ENCODE peak calls at places on chromosome 17, in ten cellular contexts. One of them, this sample, is unnamed.

GRCh38 chr17:8820311-8821010 is 21.3 kb upstream of the MFSD6L start:
- DNase-seq in mucosa of descending colon: no peak
- DNase-seq in fibroblast of lung: peak; percentile 27
- DNase-seq in GM23338: no peak
- DNase-seq in heart right ventricle: no peak
- DNase-seq in dorsolateral prefrontal cortex: no peak
- DNase-seq in body of pancreas: no peak
- DNase-seq in GM12865: no peak
- DNase-seq in astrocyte of the spinal cord: no peak
- DNase-seq in DND-41: no peak
- DNase-seq in this sample: no peak

GRCh38 chr17:79522414-79522813 is 88.4 kb downstream of the RBFOX3 start:
- DNase-seq in fibroblast of lung: no peak
- DNase-seq in body of pancreas: no peak
- DNase-seq in GM12865: no peak
- DNase-seq in dorsolateral prefrontal cortex: no peak
- DNase-seq in DND-41: no peak
- DNase-seq in GM23338: no peak
- DNase-seq in astrocyte of the spinal cord: no peak
- DNase-seq in heart right ventricle: no peak
- DNase-seq in mucosa of descending colon: no peak
- DNase-seq in this sample: no peak

GRCh38 chr17:77404812-77405581 is 264.2 kb downstream of the SEC14L1 start:
- DNase-seq in body of pancreas: no peak
- DNase-seq in heart right ventricle: peak; percentile 78
- DNase-seq in GM23338: no peak
- DNase-seq in GM12865: peak; percentile 89
- DNase-seq in fibroblast of lung: peak; percentile 84
- DNase-seq in mucosa of descending colon: peak; percentile 73
- DNase-seq in dorsolateral prefrontal cortex: peak; percentile 64
- DNase-seq in astrocyte of the spinal cord: peak; percentile 64
- DNase-seq in DND-41: peak; percentile 93
- DNase-seq in this sample: peak; percentile 69

GRCh38 chr17:63780507-63780906 is 6.5 kb downstream of the DDX42 start:
- DNase-seq in DND-41: no peak
- DNase-seq in heart right ventricle: no peak
- DNase-seq in mucosa of descending colon: no peak
- DNase-seq in GM12865: no peak
- DNase-seq in astrocyte of the spinal cord: peak; percentile 22
- DNase-seq in body of pancreas: peak; percentile 36
- DNase-seq in fibroblast of lung: peak; percentile 33
- DNase-seq in GM23338: no peak
- DNase-seq in dorsolateral prefrontal cortex: no peak
- DNase-seq in this sample: no peak

GRCh38 chr17:72984145-72984924 is 108.2 kb downstream of the SLC39A11 start:
- DNase-seq in mucosa of descending colon: no peak
- DNase-seq in heart right ventricle: no peak
- DNase-seq in DND-41: no peak
- DNase-seq in GM12865: no peak
- DNase-seq in astrocyte of the spinal cord: peak; percentile 89
- DNase-seq in fibroblast of lung: peak; percentile 97
- DNase-seq in GM23338: no peak
- DNase-seq in dorsolateral prefrontal cortex: no peak
- DNase-seq in body of pancreas: no peak
- DNase-seq in this sample: no peak

GRCh38 chr17:48513097-48513496 is 17.7 kb downstream of the HOXB1 start:
- DNase-seq in body of pancreas: no peak
- DNase-seq in dorsolateral prefrontal cortex: no peak
- DNase-seq in heart right ventricle: no peak
- DNase-seq in mucosa of descending colon: peak; percentile 17
- DNase-seq in fibroblast of lung: no peak
- DNase-seq in GM23338: no peak
- DNase-seq in GM12865: peak; percentile 40
- DNase-seq in DND-41: peak; percentile 7
- DNase-seq in astrocyte of the spinal cord: no peak
- DNase-seq in this sample: no peak

GRCh38 chr17:27326051-27326450 is 32.1 kb downstream of the WSB1 start:
- DNase-seq in mucosa of descending colon: no peak
- DNase-seq in heart right ventricle: no peak
- DNase-seq in body of pancreas: no peak
- DNase-seq in astrocyte of the spinal cord: no peak
- DNase-seq in GM12865: no peak
- DNase-seq in dorsolateral prefrontal cortex: no peak
- DNase-seq in fibroblast of lung: no peak
- DNase-seq in DND-41: no peak
- DNase-seq in GM23338: no peak
- DNase-seq in this sample: no peak

GRCh38 chr17:80948961-80949450 is 42.6 kb upstream of the CHMP6 start:
- DNase-seq in dorsolateral prefrontal cortex: peak; percentile 27
- DNase-seq in astrocyte of the spinal cord: no peak
- DNase-seq in DND-41: no peak
- DNase-seq in GM12865: no peak
- DNase-seq in fibroblast of lung: no peak
- DNase-seq in body of pancreas: no peak
- DNase-seq in heart right ventricle: no peak
- DNase-seq in mucosa of descending colon: no peak
- DNase-seq in GM23338: no peak
- DNase-seq in this sample: no peak

GRCh38 chr17:45005700-45006099 is 37.6 kb upstream of the C1QL1 start:
- DNase-seq in astrocyte of the spinal cord: no peak
- DNase-seq in fibroblast of lung: no peak
- DNase-seq in GM12865: no peak
- DNase-seq in body of pancreas: no peak
- DNase-seq in mucosa of descending colon: no peak
- DNase-seq in dorsolateral prefrontal cortex: no peak
- DNase-seq in GM23338: no peak
- DNase-seq in heart right ventricle: no peak
- DNase-seq in DND-41: no peak
- DNase-seq in this sample: no peak

GRCh38 chr17:45004388-45004787 is 36.3 kb upstream of the C1QL1 start:
- DNase-seq in astrocyte of the spinal cord: no peak
- DNase-seq in GM23338: no peak
- DNase-seq in body of pancreas: no peak
- DNase-seq in mucosa of descending colon: no peak
- DNase-seq in fibroblast of lung: no peak
- DNase-seq in heart right ventricle: no peak
- DNase-seq in dorsolateral prefrontal cortex: no peak
- DNase-seq in GM12865: no peak
- DNase-seq in DND-41: no peak
- DNase-seq in this sample: no peak

GRCh38 chr17:45008191-45008590 is 40.1 kb upstream of the C1QL1 start:
- DNase-seq in body of pancreas: no peak
- DNase-seq in heart right ventricle: no peak
- DNase-seq in GM23338: no peak
- DNase-seq in dorsolateral prefrontal cortex: no peak
- DNase-seq in astrocyte of the spinal cord: no peak
- DNase-seq in GM12865: no peak
- DNase-seq in mucosa of descending colon: no peak
- DNase-seq in fibroblast of lung: no peak
- DNase-seq in DND-41: no peak
- DNase-seq in this sample: no peak

GRCh38 chr17:45009676-45010467 is 41.6 kb downstream of the DCAKD start:
- DNase-seq in heart right ventricle: no peak
- DNase-seq in fibroblast of lung: peak; percentile 60
- DNase-seq in astrocyte of the spinal cord: no peak
- DNase-seq in DND-41: no peak
- DNase-seq in body of pancreas: no peak
- DNase-seq in GM12865: no peak
- DNase-seq in dorsolateral prefrontal cortex: no peak
- DNase-seq in GM23338: no peak
- DNase-seq in mucosa of descending colon: no peak
- DNase-seq in this sample: no peak

DNA sequence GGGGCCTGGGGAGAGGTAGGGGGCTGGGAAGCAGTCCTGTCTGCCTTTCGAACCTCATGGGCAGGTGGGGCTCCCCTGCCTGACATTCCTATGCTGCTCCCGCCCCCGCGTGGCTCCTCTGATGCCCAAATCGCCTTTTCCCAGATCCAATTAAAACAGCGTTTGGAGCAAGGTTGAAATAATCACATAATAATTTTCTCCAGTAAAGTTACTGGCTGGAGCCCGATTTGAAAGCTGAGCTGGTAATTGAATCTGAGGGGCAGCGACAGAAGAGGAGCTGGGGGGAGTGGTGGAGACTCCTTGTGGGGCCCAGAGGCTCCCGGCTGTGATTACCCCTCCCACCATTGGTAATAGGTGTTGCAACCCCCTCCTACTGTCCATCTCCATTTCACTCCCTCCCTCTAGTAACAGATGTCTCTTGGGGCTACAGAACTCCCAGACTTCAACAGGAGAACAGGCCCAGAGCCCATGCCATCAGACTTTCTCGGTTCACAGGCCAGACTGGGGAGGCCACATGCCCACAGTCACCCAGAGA is 38.9 kb upstream of the C1QL1 start:
- DNase-seq in fibroblast of lung: no peak
- DNase-seq in body of pancreas: no peak
- DNase-seq in GM12865: no peak
- DNase-seq in heart right ventricle: no peak
- DNase-seq in GM23338: peak; percentile 71
- DNase-seq in mucosa of descending colon: no peak
- DNase-seq in dorsolateral prefrontal cortex: no peak
- DNase-seq in DND-41: no peak
- DNase-seq in astrocyte of the spinal cord: no peak
- DNase-seq in this sample: no peak
- TF ChIP-seq CTCF in fibroblast of lung: no peak
- TF ChIP-seq CTCF in body of pancreas: no peak
- TF ChIP-seq CTCF in GM12865: no peak
- TF ChIP-seq CTCF in heart right ventricle: no peak
- TF ChIP-seq CTCF in GM23338: no peak
- TF ChIP-seq CTCF in mucosa of descending colon: no peak
- TF ChIP-seq CTCF in dorsolateral prefrontal cortex: no peak
- TF ChIP-seq CTCF in DND-41: no peak
- TF ChIP-seq CTCF in astrocyte of the spinal cord: no peak
- TF ChIP-seq CTCF in this sample: no peak

DNA sequence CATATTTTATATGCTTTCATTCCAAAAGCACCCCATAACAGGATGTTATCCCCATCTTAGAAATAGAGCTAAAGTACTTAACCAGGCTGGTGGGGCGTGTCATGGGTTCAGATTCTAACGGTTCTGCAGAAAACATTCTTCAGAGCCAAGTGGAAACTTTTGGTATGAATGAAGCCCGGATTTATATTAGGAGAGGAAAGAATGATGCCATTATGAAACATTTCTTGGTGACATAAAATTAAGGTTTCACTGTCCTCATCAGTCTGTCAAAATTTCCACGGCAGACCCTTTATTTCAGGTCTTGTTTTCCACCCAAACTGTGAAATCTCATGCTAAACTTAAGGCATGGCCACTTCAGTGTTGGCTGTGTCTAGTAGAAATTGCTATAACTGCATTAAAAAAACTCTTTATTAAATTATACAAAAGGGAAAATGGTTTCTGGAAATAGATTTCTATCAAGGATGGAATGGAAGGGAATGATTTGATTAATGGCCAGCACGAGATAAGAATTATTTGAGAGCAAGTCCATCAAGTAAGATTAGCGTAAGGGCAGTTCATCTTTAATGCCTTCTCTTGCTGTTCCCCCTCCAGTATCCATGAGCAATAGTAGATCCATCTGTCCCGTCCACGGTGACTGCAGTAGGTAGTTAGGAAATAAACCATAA is 11.7 kb downstream of the PRKCA start:
- DNase-seq in GM12865: no peak
- DNase-seq in dorsolateral prefrontal cortex: no peak
- DNase-seq in DND-41: no peak
- DNase-seq in body of pancreas: no peak
- DNase-seq in astrocyte of the spinal cord: no peak
- DNase-seq in heart right ventricle: no peak
- DNase-seq in GM23338: no peak
- DNase-seq in fibroblast of lung: no peak
- DNase-seq in mucosa of descending colon: no peak
- DNase-seq in this sample: no peak
- H3K4me3 ChIP-seq in GM12865: no peak overlapping the region
- H3K4me3 ChIP-seq in dorsolateral prefrontal cortex: no peak overlapping the region
- H3K4me3 ChIP-seq in DND-41: no peak overlapping the region
- H3K4me3 ChIP-seq in body of pancreas: no peak overlapping the region
- H3K4me3 ChIP-seq in astrocyte of the spinal cord: no peak overlapping the region
- H3K4me3 ChIP-seq in heart right ventricle: no peak overlapping the region
- H3K4me3 ChIP-seq in GM23338: no peak overlapping the region
- H3K4me3 ChIP-seq in fibroblast of lung: no peak overlapping the region
- H3K4me3 ChIP-seq in mucosa of descending colon: no peak overlapping the region
- H3K4me3 ChIP-seq in this sample: no peak overlapping the region

GRCh38 chr17:50145532-50146229 is 4.8 kb downstream of the PPP1R9B start:
- DNase-seq in body of pancreas: no peak
- DNase-seq in DND-41: no peak
- DNase-seq in GM12865: no peak
- DNase-seq in heart right ventricle: no peak
- DNase-seq in fibroblast of lung: no peak
- DNase-seq in mucosa of descending colon: no peak
- DNase-seq in GM23338: no peak
- DNase-seq in astrocyte of the spinal cord: no peak
- DNase-seq in dorsolateral prefrontal cortex: no peak
- DNase-seq in this sample: no peak

GRCh38 chr17:50148226-50149098 is 2.0 kb downstream of the PPP1R9B start:
- DNase-seq in heart right ventricle: no peak
- DNase-seq in GM23338: peak; percentile 40
- DNase-seq in DND-41: peak; percentile 63
- DNase-seq in mucosa of descending colon: peak; percentile 71
- DNase-seq in fibroblast of lung: peak; percentile 53
- DNase-seq in body of pancreas: peak; percentile 68
- DNase-seq in dorsolateral prefrontal cortex: peak; percentile 50
- DNase-seq in GM12865: peak; percentile 88
- DNase-seq in astrocyte of the spinal cord: no peak
- DNase-seq in this sample: peak; percentile 88

GRCh38 chr17:50147841-50148225 is 2.6 kb downstream of the PPP1R9B start:
- DNase-seq in GM23338: no peak
- DNase-seq in heart right ventricle: no peak
- DNase-seq in astrocyte of the spinal cord: no peak
- DNase-seq in fibroblast of lung: no peak
- DNase-seq in mucosa of descending colon: no peak
- DNase-seq in GM12865: peak; percentile 59
- DNase-seq in body of pancreas: no peak
- DNase-seq in dorsolateral prefrontal cortex: no peak
- DNase-seq in DND-41: peak; percentile 20
- DNase-seq in this sample: no peak

GRCh38 chr17:50146230-50146926 is 4.1 kb downstream of the PPP1R9B start:
- DNase-seq in body of pancreas: no peak
- DNase-seq in GM12865: no peak
- DNase-seq in mucosa of descending colon: no peak
- DNase-seq in DND-41: no peak
- DNase-seq in dorsolateral prefrontal cortex: no peak
- DNase-seq in fibroblast of lung: no peak
- DNase-seq in heart right ventricle: no peak
- DNase-seq in astrocyte of the spinal cord: no peak
- DNase-seq in GM23338: no peak
- DNase-seq in this sample: no peak

GRCh38 chr17:50146927-50147640 is 3.4 kb downstream of the PPP1R9B start:
- DNase-seq in DND-41: no peak
- DNase-seq in GM23338: no peak
- DNase-seq in astrocyte of the spinal cord: no peak
- DNase-seq in heart right ventricle: no peak
- DNase-seq in dorsolateral prefrontal cortex: no peak
- DNase-seq in body of pancreas: no peak
- DNase-seq in mucosa of descending colon: no peak
- DNase-seq in GM12865: peak; percentile 56
- DNase-seq in fibroblast of lung: no peak
- DNase-seq in this sample: no peak
- TF ChIP-seq CTCF in DND-41: no peak
- TF ChIP-seq CTCF in GM23338: no peak
- TF ChIP-seq CTCF in astrocyte of the spinal cord: no peak
- TF ChIP-seq CTCF in heart right ventricle: no peak
- TF ChIP-seq CTCF in dorsolateral prefrontal cortex: no peak
- TF ChIP-seq CTCF in body of pancreas: no peak
- TF ChIP-seq CTCF in mucosa of descending colon: no peak
- TF ChIP-seq CTCF in GM12865: no peak
- TF ChIP-seq CTCF in fibroblast of lung: no peak
- TF ChIP-seq CTCF in this sample: no peak

DNA sequence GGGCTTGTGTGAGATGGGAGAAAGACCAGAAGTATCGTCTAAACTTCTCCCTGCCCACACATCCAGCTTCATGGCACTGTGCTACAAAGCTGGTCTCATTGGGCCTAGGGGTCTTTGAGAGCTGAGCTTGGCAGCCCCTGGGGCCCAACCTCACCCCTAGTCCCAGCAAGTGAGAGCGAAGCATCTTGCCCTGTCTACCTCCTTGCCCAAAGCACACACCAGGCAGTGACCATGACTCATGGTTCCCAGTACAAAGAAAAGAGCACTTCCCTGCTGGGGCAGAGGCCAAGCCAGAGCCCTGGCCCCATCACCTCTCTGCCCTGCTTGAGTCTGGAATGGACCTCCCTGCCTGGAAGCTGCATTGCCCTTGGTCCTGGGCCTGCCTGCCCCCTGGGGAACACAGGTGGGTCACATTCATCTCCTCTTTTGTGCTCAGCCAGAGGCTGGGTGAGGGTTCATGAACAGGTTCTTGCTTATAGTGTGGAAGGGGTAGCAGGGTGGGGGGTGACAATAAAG is 1.2 kb downstream of the SLC16A5 start:
- DNase-seq in astrocyte of the spinal cord: peak; percentile 39
- DNase-seq in GM23338: peak; percentile 37
- DNase-seq in mucosa of descending colon: peak; percentile 44
- DNase-seq in body of pancreas: no peak
- DNase-seq in dorsolateral prefrontal cortex: no peak
- DNase-seq in DND-41: no peak
- DNase-seq in heart right ventricle: peak; percentile 21
- DNase-seq in GM12865: no peak
- DNase-seq in fibroblast of lung: peak; percentile 36
- DNase-seq in this sample: no peak
- H3K4me3 ChIP-seq in astrocyte of the spinal cord: no peak overlapping the region
- H3K4me3 ChIP-seq in GM23338: peak overlapping the region; percentile 91
- H3K4me3 ChIP-seq in mucosa of descending colon: no peak overlapping the region
- H3K4me3 ChIP-seq in body of pancreas: no peak overlapping the region
- H3K4me3 ChIP-seq in dorsolateral prefrontal cortex: no peak overlapping the region
- H3K4me3 ChIP-seq in DND-41: no peak overlapping the region
- H3K4me3 ChIP-seq in heart right ventricle: peak overlapping the region; percentile 88
- H3K4me3 ChIP-seq in GM12865: no peak overlapping the region
- H3K4me3 ChIP-seq in fibroblast of lung: no peak overlapping the region
- H3K4me3 ChIP-seq in this sample: no peak overlapping the region